ENCODE peak calls at places on chromosomes 13 and 19, in ten cellular contexts. S is pancreas, M is transverse colon, P is BJ, F is OCI-LY7, A is B cell, L is Caco-2, O is esophagus squamous epithelium, X is heart right ventricle, R is tibial nerve. G is an unnamed sample.
A peak's percentile ranks its signal among the peaks of the same experiment; 100 is the strongest.

GRCh38 chr13:100245099-100245498 is 156.2 kb downstream of the PCCA start:
- DNase-seq in X (no peak), L (no peak), R (no peak), P (no peak), S (no peak), A (no peak), O (no peak), F (no peak), M (no peak), G (no peak)

GRCh38 chr13:113332615-113333014 is 31.3 kb downstream of the GRTP1 start:
- DNase-seq in R (no peak), X (no peak), F (no peak), A (no peak), L (no peak), S (no peak), M (no peak), P (no peak), O (no peak), G (no peak)

GRCh38 chr13:23668557-23668956 is 98.3 kb downstream of the TNFRSF19 start:
- DNase-seq in F (no peak), L (no peak), R (no peak), P (no peak), O (no peak), X (no peak), A (no peak), M (no peak), S (no peak), G (no peak)

GRCh38 chr13:90757127-90757680 is 590.3 kb upstream of the MIR17HG start:
- DNase-seq in R (no peak), X (no peak), L (no peak), S (no peak), F (no peak), P (no peak), O (no peak), M (no peak), A (no peak), G (no peak)

GRCh38 chr13:113178896-113179167 is 20.4 kb downstream of the PROZ start:
- DNase-seq in O (no peak), A (no peak), M (no peak), S (no peak), F (no peak), X (no peak), L (no peak), P (no peak), R (no peak), G (no peak)

GRCh38 chr19:33468361-33469170 is 53.0 kb downstream of the PEPD start:
- DNase-seq in A (no peak), R (no peak), X (no peak), S (no peak), P (peak; percentile 8), L (no peak), F (no peak), M (no peak), O (no peak), G (no peak)

GRCh38 chr13:62119739-62120700 is 704.4 kb upstream of the PCDH20 start:
- DNase-seq in R (no peak), X (no peak), S (no peak), P (no peak), F (peak; percentile 63), A (no peak), O (no peak), M (no peak), L (no peak), G (no peak)

GRCh38 chr13:96229356-96229755 is 139.4 kb downstream of the HS6ST3 start:
- DNase-seq in P (no peak), X (no peak), F (peak; percentile 1), A (no peak), O (no peak), L (no peak), R (no peak), S (no peak), M (no peak), G (no peak)

GRCh38 chr13:99553033-99553432 is 51.8 kb downstream of the TM9SF2 start:
- DNase-seq in P (no peak), F (no peak), L (no peak), R (no peak), O (no peak), S (no peak), M (no peak), X (no peak), A (no peak), G (no peak)

GRCh38 chr13:27962128-27962841 is 6.8 kb downstream of the CDX2 start:
- DNase-seq in P (no peak), A (peak; percentile 17), R (no peak), L (peak; percentile 92), F (no peak), X (no peak), M (peak; percentile 65), O (no peak), S (no peak), G (no peak)

GRCh38 chr13:21973437-21974125 is 302.7 kb downstream of the FGF9 start:
- DNase-seq in F (no peak), S (no peak), L (no peak), X (no peak), M (no peak), A (no peak), R (no peak), P (no peak), O (no peak), G (no peak)

GRCh38 chr19:45863840-45864628 is at the start of gene FOXA3:
- DNase-seq in R (no peak), S (peak; percentile 80), F (peak; percentile 64), L (peak; percentile 72), O (no peak), A (peak; percentile 89), P (no peak), X (peak; percentile 43), M (peak; percentile 85), G (no peak)

GRCh38 chr13:30017880-30018279 is 167.5 kb upstream of the UBL3 start:
- DNase-seq in O (no peak), R (no peak), S (no peak), M (no peak), X (no peak), F (no peak), P (no peak), L (no peak), A (no peak), G (no peak)
- TF ChIP-seq CTCF in O (no peak), R (no peak), S (no peak), M (no peak), X (no peak), F (no peak), P (no peak), L (no peak), A (no peak), G (no peak)

GRCh38 chr19:48738557-48739399 is 1.6 kb downstream of the RASIP1 start:
- DNase-seq in O (no peak), P (peak; percentile 19), L (peak; percentile 99), M (peak; percentile 97), A (peak; percentile 100), F (peak; percentile 87), S (peak; percentile 95), X (peak; percentile 97), R (peak; percentile 77), G (peak; percentile 85)
- TF ChIP-seq CTCF in O (peak; percentile 12), P (no peak), L (peak; percentile 30), M (no peak), A (peak; percentile 54), F (peak; percentile 53), S (peak; percentile 37), X (peak; percentile 61), R (peak; percentile 53), G (no peak)

GRCh38 chr19:13102416-13102665 is 317 bp downstream of the LYL1 start:
- DNase-seq in O (no peak), M (no peak), R (no peak), F (no peak), S (no peak), X (no peak), A (no peak), L (no peak), P (no peak), G (no peak)

GRCh38 chr19:13103961-13104847 is 1.5 kb upstream of the LYL1 start:
- DNase-seq in M (peak; percentile 76), L (no peak), S (no peak), X (peak; percentile 80), A (peak; percentile 97), R (no peak), O (peak; percentile 57), F (peak; percentile 96), P (no peak), G (no peak)

GRCh38 chr19:13102666-13103584 is at the start of gene LYL1:
- DNase-seq in X (peak; percentile 91), S (no peak), M (peak; percentile 76), F (peak; percentile 88), P (no peak), L (peak; percentile 74), O (no peak), A (peak; percentile 95), R (no peak), G (no peak)

GRCh38 chr19:13103585-13103923 is 896 bp upstream of the LYL1 start:
- DNase-seq in F (no peak), S (no peak), P (no peak), L (no peak), R (no peak), A (peak; percentile 54), X (no peak), M (no peak), O (no peak), G (no peak)

DNA sequence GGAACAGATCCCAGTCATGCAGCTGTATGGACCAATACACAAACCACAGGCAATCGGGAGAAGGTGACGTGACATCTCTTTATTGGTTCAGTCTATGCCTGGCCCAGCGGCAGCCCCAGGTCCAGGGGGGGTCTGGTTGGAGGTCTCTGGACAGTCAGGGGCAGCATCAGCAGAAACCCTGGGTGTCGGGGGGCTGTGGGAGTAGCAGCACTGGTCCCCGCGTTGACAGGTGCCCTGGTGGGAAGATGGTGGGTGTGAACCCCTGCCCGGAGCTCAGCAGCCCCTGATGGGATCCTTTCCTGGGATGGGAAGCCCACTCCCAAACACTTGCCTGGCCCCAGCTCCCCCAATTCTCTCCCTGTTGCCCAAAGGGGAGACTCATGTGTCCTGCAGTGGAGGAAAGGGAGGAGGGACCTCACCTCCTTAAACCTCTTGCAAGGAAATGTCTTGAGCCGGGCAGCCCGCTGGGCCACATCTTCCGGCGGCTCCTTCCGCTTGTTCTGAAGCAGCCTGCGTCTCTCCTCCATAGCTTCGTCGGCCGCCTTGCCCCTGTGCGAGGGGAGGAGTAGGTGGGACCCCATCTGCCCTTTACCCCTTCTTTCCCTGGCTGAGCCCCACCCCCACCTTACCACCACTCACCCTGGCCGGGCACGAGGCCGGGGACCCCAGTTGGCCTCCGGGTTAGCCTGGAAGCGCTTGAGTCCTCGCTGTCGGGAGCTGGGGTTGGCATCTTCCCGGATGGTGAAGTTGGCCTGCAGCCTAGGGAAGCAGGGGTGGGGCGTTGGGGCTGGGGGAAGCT is 2.4 kb upstream of the LYL1 start:
- DNase-seq in R (no peak), X (no peak), P (no peak), O (no peak), A (peak; percentile 55), M (no peak), F (peak; percentile 75), S (no peak), L (no peak), G (no peak)
- TF ChIP-seq CTCF in R (no peak), X (no peak), P (no peak), O (no peak), A (peak; percentile 67), M (no peak), F (no peak), S (no peak), L (no peak), G (no peak)

DNA sequence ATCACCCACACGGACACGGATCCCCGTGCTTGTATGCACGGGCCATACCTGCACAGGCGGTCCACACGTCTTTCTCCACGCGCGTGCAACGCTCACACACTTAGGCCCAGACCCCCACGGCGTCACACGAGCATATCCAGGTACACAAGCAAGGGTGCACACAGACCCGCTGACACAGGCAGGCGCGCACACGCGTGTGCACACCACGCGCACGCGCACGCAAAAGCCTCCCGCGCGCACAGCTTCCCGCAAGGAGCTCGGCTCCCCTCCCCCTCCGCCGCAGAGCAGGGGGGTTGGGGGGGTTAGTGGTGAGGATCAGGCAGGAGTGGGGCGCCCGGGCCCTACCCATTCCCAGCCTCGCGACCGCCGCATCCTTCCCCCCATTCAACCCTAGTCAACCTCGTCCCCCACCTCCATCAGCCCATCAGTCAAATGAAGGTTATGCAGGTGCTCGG is 407 bp downstream of the RAB3A start:
- DNase-seq in X (peak; percentile 62), P (no peak), A (no peak), M (peak; percentile 58), O (no peak), R (peak; percentile 38), L (no peak), F (peak; percentile 60), S (peak; percentile 55), G (no peak)
- TF ChIP-seq CTCF in X (no peak), P (no peak), A (no peak), M (no peak), O (no peak), R (no peak), L (no peak), F (no peak), S (no peak), G (no peak)